ENCODE peak calls at places on chromosome 3, in eight cellular contexts. D is CD4-positive, alpha-beta memory T cell; Y is fibroblast of lung; E is heart left ventricle; R is left ventricle myocardium inferior; O is H9; X is Peyer's patch; H is tibial nerve. P is an unnamed sample.

GRCh38 chr3:53195602-53196574 is 34.9 kb downstream of the PRKCD start:
- DNase-seq in X (peak; percentile 71), Y (peak; percentile 34), E (peak; percentile 53), D (peak; percentile 47), O (peak; percentile 83), H (peak; percentile 33), R (peak; percentile 41), P (no peak)

GRCh38 chr3:33134026-33134625 is 20.3 kb downstream of the CRTAP start:
- DNase-seq in X (no peak), Y (no peak), D (no peak), R (no peak), H (no peak), O (no peak), E (no peak), P (no peak)

GRCh38 chr3:155934215-155934614 is 63.8 kb downstream of the GMPS start:
- DNase-seq in H (peak; percentile 27), D (no peak), O (no peak), R (no peak), X (no peak), Y (peak; percentile 12), E (no peak), P (no peak)

GRCh38 chr3:114411292-114411691 is 117.5 kb downstream of the TIGIT start:
- DNase-seq in H (no peak), O (no peak), X (no peak), D (no peak), Y (peak; percentile 44), E (no peak), R (no peak), P (no peak)

GRCh38 chr3:97815149-97815917 is 6.5 kb upstream of the CRYBG3 start:
- DNase-seq in D (peak; percentile 72), R (no peak), Y (no peak), X (no peak), O (no peak), H (no peak), E (no peak), P (no peak)

GRCh38 chr3:146221276-146221675 is 29.6 kb downstream of the PLSCR4 start:
- DNase-seq in Y (peak; percentile 30), D (no peak), X (no peak), E (no peak), R (no peak), O (no peak), H (no peak), P (no peak)

GRCh38 chr3:61315874-61316273 is 64.6 kb upstream of the FHIT start:
- DNase-seq in O (peak; percentile 68), E (peak; percentile 24), R (no peak), D (no peak), X (no peak), H (no peak), Y (no peak), P (no peak)

GRCh38 chr3:42508562-42508961 is 6.1 kb downstream of the VIPR1 start:
- DNase-seq in E (no peak), D (no peak), X (peak; percentile 13), O (no peak), Y (no peak), H (no peak), R (no peak), P (no peak)

GRCh38 chr3:165875644-165876043 is 38.4 kb upstream of the BCHE start:
- DNase-seq in E (no peak), D (no peak), O (no peak), R (no peak), H (no peak), X (no peak), Y (no peak), P (no peak)

GRCh38 chr3:72288955-72289707 is 504.2 kb upstream of the PROK2 start:
- DNase-seq in D (no peak), R (no peak), O (no peak), Y (peak; percentile 71), E (no peak), X (peak; percentile 52), H (no peak), P (no peak)

GRCh38 chr3:123084738-123085237 is 18.0 kb downstream of the PDIA5 start:
- DNase-seq in H (no peak), X (no peak), R (no peak), Y (no peak), E (no peak), O (peak; percentile 10), D (no peak), P (no peak)

GRCh38 chr3:99721633-99722007 is 83.2 kb downstream of the COL8A1 start:
- DNase-seq in R (no peak), E (no peak), O (no peak), Y (peak; percentile 11), D (no peak), H (no peak), X (no peak), P (no peak)

GRCh38 chr3:57967590-57967989 is 40.6 kb upstream of the FLNB start:
- DNase-seq in O (no peak), D (no peak), H (no peak), R (no peak), E (no peak), Y (no peak), X (peak; percentile 83), P (no peak)

GRCh38 chr3:108806316-108806715 is 16.3 kb upstream of the TRAT1 start:
- DNase-seq in X (no peak), R (no peak), Y (no peak), H (no peak), D (peak; percentile 80), O (no peak), E (no peak), P (no peak)

GRCh38 chr3:169686874-169687273 is 23.4 kb upstream of the MECOM start:
- DNase-seq in Y (no peak), R (no peak), D (no peak), O (no peak), X (no peak), H (no peak), E (no peak), P (no peak)

GRCh38 chr3:15905041-15905440 is 107.3 kb upstream of the ANKRD28 start:
- DNase-seq in Y (no peak), X (no peak), H (no peak), R (no peak), O (no peak), D (no peak), E (no peak), P (no peak)

GRCh38 chr3:15899438-15899837 is 101.7 kb upstream of the ANKRD28 start:
- DNase-seq in O (no peak), E (no peak), D (no peak), Y (peak; percentile 69), H (no peak), R (no peak), X (no peak), P (no peak)

GRCh38 chr3:15903776-15904720 is 106.3 kb upstream of the ANKRD28 start:
- DNase-seq in Y (no peak), O (no peak), E (peak; percentile 89), X (no peak), D (no peak), H (no peak), R (peak; percentile 71), P (no peak)

GRCh38 chr3:15903164-15903563 is 105.4 kb upstream of the ANKRD28 start:
- DNase-seq in E (peak; percentile 67), D (no peak), R (peak; percentile 46), O (no peak), X (no peak), Y (peak; percentile 12), H (peak; percentile 79), P (no peak)
- H3K27ac ChIP-seq in E (peak overlapping the region; percentile 71), D (no peak overlapping the region), R (peak overlapping the region; percentile 91), O (no peak overlapping the region), X (no peak overlapping the region), Y (no peak overlapping the region), H (peak overlapping the region; percentile 83), P (no peak overlapping the region)

DNA sequence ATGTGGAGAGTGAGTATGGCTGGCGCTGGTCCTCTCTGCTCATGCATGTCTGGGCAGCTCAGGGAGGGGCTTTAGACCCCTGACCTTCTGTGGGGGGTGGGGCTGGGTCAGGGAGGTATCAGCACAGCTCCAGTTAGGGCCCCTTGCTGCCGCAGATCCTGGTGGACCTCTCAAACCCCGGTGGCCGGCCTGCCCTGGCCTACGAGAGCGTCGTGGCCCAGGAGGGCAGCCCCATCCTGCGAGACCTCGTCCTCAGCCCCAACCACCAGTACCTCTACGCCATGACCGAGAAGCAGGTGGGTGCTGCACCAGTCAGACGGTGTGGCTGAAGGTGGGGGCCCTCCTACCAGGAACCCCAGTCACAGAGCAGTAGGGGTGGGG is 20.2 kb downstream of the PLXNA1 start:
- DNase-seq in O (no peak), H (no peak), X (no peak), D (no peak), E (no peak), R (no peak), Y (no peak), P (no peak)
- H3K4me1 ChIP-seq in O (peaks cover 4% of the 10 kb centered on the region), H (no peaks in the 10 kb centered on the region), X (no peaks in the 10 kb centered on the region), D (no peaks in the 10 kb centered on the region), E (peaks cover 28% of the 10 kb centered on the region), R (peaks cover 50% of the 10 kb centered on the region), Y (peaks cover 22% of the 10 kb centered on the region), P (peaks cover 17% of the 10 kb centered on the region)

GRCh38 chr3:11642455-11643162 is 1.1 kb downstream of the VGLL4 start:
- DNase-seq in D (peak; percentile 74), R (peak; percentile 83), Y (peak; percentile 86), E (peak; percentile 90), O (no peak), X (peak; percentile 84), H (peak; percentile 64), P (no peak)

GRCh38 chr3:11641683-11642407 is 1.9 kb downstream of the VGLL4 start:
- DNase-seq in H (no peak), Y (peak; percentile 74), R (no peak), D (peak; percentile 39), O (no peak), E (no peak), X (no peak), P (no peak)

GRCh38 chr3:11640009-11640673 is 3.6 kb downstream of the VGLL4 start:
- DNase-seq in D (no peak), R (no peak), E (no peak), O (no peak), Y (no peak), H (no peak), X (no peak), P (no peak)

GRCh38 chr3:11641316-11641682 is 2.4 kb downstream of the VGLL4 start:
- DNase-seq in R (no peak), D (no peak), X (no peak), O (no peak), Y (peak; percentile 80), H (no peak), E (no peak), P (no peak)

GRCh38 chr3:11643212-11644087 is at the start of gene VGLL4:
- DNase-seq in R (peak; percentile 93), H (peak; percentile 77), Y (peak; percentile 94), D (peak; percentile 64), E (peak; percentile 94), X (peak; percentile 91), O (peak; percentile 95), P (no peak)
- H3K27ac ChIP-seq in R (peak within 1 kb of the TSS; percentile 97), H (peak within 1 kb of the TSS; percentile 96), Y (peak within 1 kb of the TSS; percentile 89), D (peak within 1 kb of the TSS; percentile 72), E (peak within 1 kb of the TSS; percentile 95), X (peak within 1 kb of the TSS; percentile 82), O (peak within 1 kb of the TSS; percentile 37), P (peak within 1 kb of the TSS; percentile 99)

DNA sequence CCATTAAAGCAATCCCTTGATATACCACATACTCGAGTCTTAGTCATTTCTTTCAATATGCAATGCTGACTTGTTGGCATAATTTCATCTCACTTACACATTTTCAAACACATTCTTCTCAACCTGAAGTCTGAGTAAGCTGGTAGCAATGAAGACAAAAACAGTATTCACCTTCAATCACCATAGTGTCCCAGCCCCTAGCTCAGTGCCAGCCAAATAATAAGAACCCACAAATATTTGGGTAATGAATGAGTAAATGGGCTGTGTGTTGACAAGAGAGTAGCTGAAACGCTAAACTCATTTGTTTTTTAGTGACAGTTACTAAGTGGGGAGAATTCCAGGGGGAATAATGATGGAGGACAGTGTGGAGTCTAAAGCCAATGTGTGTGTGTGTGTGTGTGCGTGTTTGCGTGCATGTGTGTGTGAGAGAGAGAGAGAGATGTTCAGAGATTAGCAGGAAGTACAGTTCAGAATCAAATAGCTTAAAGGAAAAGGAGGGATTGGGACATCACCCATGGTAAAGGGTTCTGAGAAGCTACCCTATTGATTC is 165.7 kb downstream of the GAP43 start:
- DNase-seq in H (no peak), D (no peak), X (no peak), O (no peak), R (no peak), E (no peak), Y (peak; percentile 73), P (no peak)
- H3K4me1 ChIP-seq in H (no peaks in the 10 kb centered on the region), D (peaks cover 24% of the 10 kb centered on the region), X (no peaks in the 10 kb centered on the region), O (no peaks in the 10 kb centered on the region), R (peaks cover 13% of the 10 kb centered on the region), E (peaks cover 12% of the 10 kb centered on the region), Y (peaks cover 16% of the 10 kb centered on the region), P (peaks cover 8% of the 10 kb centered on the region)